ENCODE peak calls at places on chromosomes 12 and 14, in four cellular contexts. L is brain microvascular endothelial cell, H is PC-3, F is right lobe of liver. A is an unnamed sample.

GRCh38 chr14:102131741-102132140 is 8.0 kb upstream of the WDR20 start:
- DNase-seq in F (no peak), H (no peak), L (no peak), A (no peak)

GRCh38 chr12:95857151-95857550 is 1.6 kb upstream of the SNRPF start:
- DNase-seq in L (no peak), F (no peak), H (no peak), A (no peak)

GRCh38 chr12:22994276-22994675 is 369.3 kb downstream of the ETNK1 start:
- DNase-seq in F (no peak), H (no peak), L (no peak), A (no peak)

GRCh38 chr14:31110872-31111271 is 84.7 kb upstream of the STRN3 start:
- DNase-seq in H (no peak), L (no peak), F (no peak), A (no peak)

GRCh38 chr12:57765003-57765697 is 1.7 kb downstream of the CYP27B1 start:
- DNase-seq in H (peak), L (no peak), F (no peak), A (peak)

GRCh38 chr12:114751712-114752111 is 67.7 kb upstream of the TBX3 start:
- DNase-seq in F (no peak), H (no peak), L (no peak), A (no peak)

GRCh38 chr14:63091394-63091996 is 46.2 kb upstream of the KCNH5 start:
- DNase-seq in H (no peak), F (no peak), L (no peak), A (no peak)

GRCh38 chr14:20435454-20436362 is at the start of gene KLHL33:
- DNase-seq in L (no peak), F (no peak), H (no peak), A (no peak)

GRCh38 chr12:122080149-122081107 is 1.9 kb downstream of the MLXIP start:
- DNase-seq in F (peak), L (peak), H (peak), A (peak)

GRCh38 chr14:56474419-56475022 is 105.1 kb upstream of the TMEM260 start:
- DNase-seq in F (no peak), H (peak), L (no peak), A (peak)

GRCh38 chr14:29217813-29218450 is 451.3 kb downstream of the FOXG1 start:
- DNase-seq in F (no peak), H (no peak), L (no peak), A (no peak)

GRCh38 chr12:58787021-58787760 is 133.1 kb downstream of the LRIG3 start:
- DNase-seq in L (no peak), F (no peak), H (no peak), A (no peak)

GRCh38 chr12:126708492-126708896 is 1558.5 kb upstream of the TMEM132C start:
- DNase-seq in F (no peak), L (no peak), H (peak), A (peak)

GRCh38 chr12:57242329-57242690 is 8.7 kb downstream of the STAC3 start:
- DNase-seq in H (no peak), L (no peak), F (peak), A (no peak)

GRCh38 chr12:25689996-25690501 is 137.0 kb upstream of the LMNTD1 start:
- DNase-seq in H (no peak), F (peak), L (no peak), A (peak)

GRCh38 chr14:49972199-49972671 is 79.4 kb downstream of the ARF6 start:
- DNase-seq in L (no peak), H (peak), F (no peak), A (peak)

GRCh38 chr12:66693901-66694513 is 15.1 kb upstream of the GRIP1 start:
- DNase-seq in H (peak), L (peak), F (no peak), A (peak)

GRCh38 chr12:71947645-71948105 is 9.0 kb downstream of the TPH2 start:
- DNase-seq in H (peak), F (peak), L (no peak), A (peak)

GRCh38 chr12:87092421-87092820 is 836.2 kb upstream of the MGAT4C start:
- DNase-seq in L (no peak), F (no peak), H (no peak), A (no peak)

GRCh38 chr14:77051101-77051500 is 22.6 kb upstream of the IRF2BPL start:
- DNase-seq in H (no peak), F (peak), L (no peak), A (no peak)

GRCh38 chr14:54728700-54729527 is 162.0 kb downstream of the SAMD4A start:
- DNase-seq in H (no peak), L (no peak), F (no peak), A (peak)

GRCh38 chr14:50335989-50336391 is 23.9 kb downstream of the DMAC2L start:
- DNase-seq in H (no peak), F (peak), L (peak), A (peak)

GRCh38 chr14:76900406-76901085 is 74.3 kb downstream of the LRRC74A start:
- DNase-seq in F (no peak), H (no peak), L (no peak), A (no peak)

GRCh38 chr14:38197001-38197760 is 10.5 kb upstream of the SSTR1 start:
- DNase-seq in H (peak), L (no peak), F (no peak), A (peak)

GRCh38 chr12:1741154-1741949 is 50.5 kb downstream of the ADIPOR2 start:
- DNase-seq in H (no peak), L (no peak), F (no peak), A (no peak)

GRCh38 chr14:93951798-93952540 is 24.4 kb downstream of the ASB2 start:
- DNase-seq in H (no peak), F (no peak), L (no peak), A (no peak)

GRCh38 chr12:131055093-131055465 is 101.4 kb downstream of the ADGRD1 start:
- DNase-seq in H (no peak), L (no peak), F (no peak), A (no peak)

GRCh38 chr12:121804417-121805111 is 755 bp downstream of the SETD1B start:
- DNase-seq in F (peak), H (peak), L (no peak), A (no peak)

GRCh38 chr12:85781751-85782150 is 54.5 kb downstream of the RASSF9 start:
- DNase-seq in H (no peak), F (no peak), L (no peak), A (no peak)

GRCh38 chr12:57342207-57342691 is 88.6 kb downstream of the R3HDM2 start:
- DNase-seq in L (peak), F (no peak), H (no peak), A (peak)

GRCh38 chr12:64452559-64453329 is 824 bp downstream of the TBK1 start:
- DNase-seq in F (no peak), H (peak), L (peak), A (peak)

GRCh38 chr12:89350661-89351488 is 1.4 kb downstream of the DUSP6 start:
- DNase-seq in H (no peak), L (no peak), F (no peak), A (peak)

GRCh38 chr14:76867536-76868452 is 41.6 kb downstream of the LRRC74A start:
- DNase-seq in L (no peak), F (no peak), H (no peak), A (no peak)

GRCh38 chr14:61227893-61228591 is 53.1 kb downstream of the TMEM30B start:
- DNase-seq in F (no peak), H (no peak), L (no peak), A (no peak)

GRCh38 chr14:85587152-85587697 is 57.3 kb downstream of the FLRT2 start:
- DNase-seq in H (peak), L (no peak), F (no peak), A (peak)

GRCh38 chr12:111816065-111816615 is 25.9 kb upstream of the MAPKAPK5 start:
- DNase-seq in F (no peak), H (no peak), L (no peak), A (no peak)

GRCh38 chr14:91261115-91261514 is 16.6 kb upstream of the GPR68 start:
- DNase-seq in L (no peak), F (no peak), H (no peak), A (no peak)

GRCh38 chr14:69887740-69888657 is 8.8 kb downstream of the SMOC1 start:
- DNase-seq in L (peak), H (no peak), F (peak), A (peak)

GRCh38 chr14:90815817-90816662 is at the start of gene TTC7B:
- DNase-seq in H (peak), F (no peak), L (no peak), A (peak)

DNA sequence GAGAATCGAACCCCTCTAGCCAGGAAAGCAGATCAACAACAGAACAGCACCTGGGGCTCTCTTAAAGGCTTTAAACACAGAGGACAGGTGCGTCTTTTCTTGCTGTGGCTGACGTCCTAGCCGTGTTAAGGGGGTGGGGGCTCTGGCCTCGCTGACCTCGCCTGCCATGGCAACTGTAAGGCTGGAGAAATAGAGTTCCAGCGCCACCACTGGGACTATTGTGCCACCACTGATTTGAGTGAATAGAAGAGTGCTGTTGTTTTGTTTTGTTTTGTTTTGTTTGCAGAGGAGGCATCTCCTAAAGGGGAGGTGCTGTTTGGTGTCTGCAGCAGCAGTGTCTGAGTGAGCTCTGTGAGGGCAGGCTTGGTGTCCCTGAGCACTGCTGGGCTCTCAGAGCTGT is 34.2 kb upstream of the PRMT8 start:
- DNase-seq in L (no peak), H (no peak), F (no peak), A (no peak)
- TF ChIP-seq CTCF in L (no peak), H (no peak), F (no peak), A (no peak)

GRCh38 chr12:53998174-53998899 is 1.6 kb upstream of the HOXC9 start:
- DNase-seq in H (no peak), F (no peak), L (no peak), A (no peak)

GRCh38 chr12:54000105-54000773 is at the start of gene HOXC9:
- DNase-seq in L (no peak), H (no peak), F (no peak), A (no peak)

GRCh38 chr12:53998900-53999236 is 1.1 kb upstream of the HOXC9 start:
- DNase-seq in F (no peak), L (no peak), H (no peak), A (no peak)

GRCh38 chr12:54000774-54001114 is 783 bp downstream of the HOXC9 start:
- DNase-seq in F (no peak), H (no peak), L (no peak), A (no peak)

DNA sequence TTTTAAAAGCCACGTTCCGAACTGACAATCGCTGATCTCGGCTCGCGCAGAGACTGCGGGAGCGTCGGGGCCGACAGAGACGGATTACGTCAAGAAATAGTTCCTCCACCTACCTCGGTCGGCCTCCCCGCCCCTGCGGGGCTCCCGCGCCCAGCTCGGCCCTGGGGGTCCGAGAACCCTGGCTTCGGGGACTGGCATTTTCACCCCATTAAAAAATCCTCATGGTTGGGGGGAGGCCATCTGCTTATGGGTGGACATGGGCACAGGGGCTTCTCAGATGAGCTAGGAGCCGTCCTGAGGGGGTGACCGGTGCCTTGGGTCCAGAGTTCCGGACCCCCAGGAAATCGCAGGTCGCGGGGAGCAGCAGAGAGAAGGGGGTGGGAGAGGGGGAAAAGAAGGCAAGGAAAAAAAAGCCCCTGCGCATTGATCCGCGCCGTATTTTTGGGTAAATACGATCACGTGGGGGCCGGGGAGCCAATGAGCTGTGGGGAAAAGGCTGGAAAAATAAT is 311 bp upstream of the HOXC9 start:
- DNase-seq in L (no peak), F (no peak), H (no peak), A (peak)
- H3K4me3 ChIP-seq in L (no peak), F (no peak), H (peak), A (peak)

DNA sequence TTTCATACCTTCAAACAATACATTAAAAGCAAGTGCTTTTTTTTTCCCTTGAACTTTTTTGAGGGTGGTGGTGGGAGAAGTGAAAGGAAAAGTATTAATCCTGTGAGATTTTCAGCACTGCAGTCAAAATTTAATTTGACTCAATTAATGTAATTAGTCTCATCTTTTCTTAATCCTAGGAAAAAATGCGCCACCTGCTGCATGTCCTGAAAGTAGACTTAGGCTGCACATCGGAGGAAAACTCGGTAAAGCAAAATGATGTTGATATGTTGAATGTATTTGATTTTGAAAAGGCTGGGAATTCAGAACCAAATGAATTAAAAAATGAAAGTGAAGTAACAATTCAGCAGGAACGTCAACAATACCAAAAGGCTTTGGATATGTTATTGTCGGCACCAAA is 52.2 kb downstream of the SPATA7 start:
- DNase-seq in L (no peak), F (no peak), H (peak), A (peak)
- TF ChIP-seq CTCF in L (peak), F (peak), H (peak), A (peak)

GRCh38 chr14:36517242-36518030 is 2.6 kb downstream of the NKX2-1 start:
- DNase-seq in L (no peak), H (no peak), F (no peak), A (no peak)
- H3K4me3 ChIP-seq in L (no peak), H (no peak), F (no peak), A (no peak)

A was measured in fibroblast of pulmonary artery.